ENCODE peak calls at places on chromosomes 3 and 15, in seven cellular contexts. H is K562, L is PC-3, V is IMR-90, F is stomach, B is hepatocyte, D is heart left ventricle. N is an unnamed sample.

GRCh38 chr3:119375510-119375909 is 81.3 kb downstream of the ARHGAP31 start:
- DNase-seq in H (no peak), L (no peak), V (no peak), F (no peak), B (no peak), D (no peak), N (no peak)

GRCh38 chr15:57114070-57114469 is 195.6 kb downstream of the TCF12 start:
- DNase-seq in H (no peak), L (peak; percentile 21), V (peak; percentile 58), F (no peak), B (no peak), D (no peak), N (no peak)

GRCh38 chr15:74787251-74788041 is 5.6 kb downstream of the CSK start:
- DNase-seq in H (peak; percentile 41), L (no peak), V (peak; percentile 71), F (peak; percentile 72), B (peak; percentile 70), D (peak; percentile 85), N (peak; percentile 91)

GRCh38 chr15:69807752-69808151 is 290.0 kb downstream of the TLE3 start:
- DNase-seq in H (no peak), L (peak; percentile 77), V (peak; percentile 54), F (no peak), B (peak; percentile 23), D (no peak), N (no peak)

GRCh38 chr15:56744701-56745683 is 11.7 kb upstream of the ZNF280D start:
- DNase-seq in H (no peak), L (no peak), V (peak; percentile 21), F (no peak), B (no peak), D (no peak), N (no peak)

GRCh38 chr3:170714151-170714550 is 128.3 kb upstream of the SLC7A14 start:
- DNase-seq in H (no peak), L (peak; percentile 80), V (peak; percentile 82), F (no peak), B (no peak), D (no peak), N (no peak)

GRCh38 chr3:61612211-61612995 is 51.0 kb downstream of the PTPRG start:
- DNase-seq in H (no peak), L (no peak), V (peak; percentile 43), F (no peak), B (no peak), D (no peak), N (no peak)

GRCh38 chr3:173688216-173688842 is 290.8 kb downstream of the NLGN1 start:
- DNase-seq in H (no peak), L (no peak), V (peak; percentile 24), F (no peak), B (no peak), D (no peak), N (no peak)

GRCh38 chr15:64247906-64248541 is 85.2 kb upstream of the PPIB start:
- DNase-seq in H (peak; percentile 45), L (peak; percentile 87), V (peak; percentile 90), F (no peak), B (peak; percentile 79), D (no peak), N (no peak)

GRCh38 chr3:153285194-153285641 is 123.2 kb downstream of the RAP2B start:
- DNase-seq in H (no peak), L (peak; percentile 35), V (peak; percentile 34), F (no peak), B (peak; percentile 28), D (no peak), N (no peak)

GRCh38 chr15:93974804-93975481 is 256.4 kb upstream of the MCTP2 start:
- DNase-seq in H (no peak), L (peak; percentile 48), V (peak; percentile 5), F (no peak), B (peak; percentile 81), D (no peak), N (no peak)

GRCh38 chr3:149713730-149714654 is 38.3 kb downstream of the COMMD2 start:
- DNase-seq in H (no peak), L (no peak), V (no peak), F (no peak), B (no peak), D (no peak), N (no peak)
- TF ChIP-seq CTCF in H (no peak), L (no peak), V (no peak), F (no peak), B (no peak), D (no peak), N (no peak)

GRCh38 chr3:148146241-148146640 is 551.5 kb upstream of the AGTR1 start:
- DNase-seq in H (no peak), L (no peak), V (no peak), F (no peak), B (no peak), D (no peak), N (no peak)
- H3K4me3 ChIP-seq in H (no peak overlapping the region), L (no peak overlapping the region), V (no peak overlapping the region), F (no peak overlapping the region), B (no peak overlapping the region), D (no peak overlapping the region), N (no peak overlapping the region)

GRCh38 chr3:189121088-189121487 is 50.7 kb upstream of the TPRG1 start:
- DNase-seq in H (no peak), L (no peak), V (no peak), F (no peak), B (no peak), D (no peak), N (no peak)
- H3K27ac ChIP-seq in H (no peak overlapping the region), L (no peak overlapping the region), V (no peak overlapping the region), F (peak overlapping the region; percentile 62), B (no peak overlapping the region), D (peak overlapping the region; percentile 72), N (peak overlapping the region; percentile 55)

DNA sequence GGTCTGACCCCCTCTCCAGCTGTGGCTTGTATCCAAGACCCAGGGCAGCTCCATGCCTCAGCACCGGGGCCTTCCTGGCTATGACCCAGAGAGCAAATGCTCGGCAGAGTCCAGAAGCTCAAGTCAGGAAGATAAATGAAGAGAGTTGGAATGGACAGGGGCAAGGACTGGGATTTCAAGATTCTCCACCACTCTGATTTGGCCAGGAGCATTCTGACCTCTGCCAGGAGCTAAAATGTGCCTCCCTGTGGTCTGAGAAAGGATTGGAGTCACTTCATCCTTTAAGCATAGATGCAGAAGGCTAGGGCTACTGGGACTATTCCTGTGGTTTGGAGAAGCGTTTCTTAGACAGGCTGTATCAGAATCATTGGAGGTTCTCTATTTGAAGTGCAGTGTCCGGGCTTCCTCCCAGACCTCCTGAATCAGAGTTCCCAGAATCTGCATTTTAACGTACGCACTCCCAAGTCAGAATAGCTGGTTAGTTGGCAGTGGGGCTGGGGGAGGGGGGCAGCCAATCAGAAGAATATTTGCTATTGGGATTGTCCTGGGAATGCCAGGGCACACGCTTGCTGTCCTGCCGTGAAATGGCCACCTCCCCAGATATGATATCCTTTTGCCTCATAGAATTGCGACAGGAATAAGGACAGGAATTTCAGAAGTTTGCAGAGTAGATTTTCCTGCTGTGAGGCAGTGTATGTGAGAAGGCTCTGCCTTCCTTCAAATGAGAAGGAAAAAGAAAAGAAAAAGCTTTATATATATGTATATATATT is 57.4 kb downstream of the HRH1 start:
- DNase-seq in H (no peak), L (no peak), V (peak; percentile 46), F (peak; percentile 18), B (no peak), D (no peak), N (no peak)
- TF ChIP-seq CTCF in H (no peak), L (peak; percentile 20), V (peak; percentile 34), F (no peak), B (peak; percentile 7), D (no peak), N (no peak)

GRCh38 chr3:122640437-122640999 is 40.1 kb upstream of the PARP14 start:
- DNase-seq in H (no peak), L (no peak), V (no peak), F (no peak), B (no peak), D (no peak), N (no peak)
- H3K4me3 ChIP-seq in H (no peak overlapping the region), L (no peak overlapping the region), V (no peak overlapping the region), F (no peak overlapping the region), B (no peak overlapping the region), D (no peak overlapping the region), N (no peak overlapping the region)

GRCh38 chr15:100918034-100918689 is 995 bp upstream of the LRRK1 start:
- DNase-seq in H (peak; percentile 77), L (peak; percentile 89), V (peak; percentile 62), F (peak; percentile 83), B (peak; percentile 89), D (peak; percentile 89), N (peak; percentile 93)
- H3K27ac ChIP-seq in H (no peak overlapping the region), L (peak overlapping the region; percentile 76), V (no peak overlapping the region), F (peak overlapping the region; percentile 86), B (peak overlapping the region; percentile 31), D (no peak overlapping the region), N (peak overlapping the region; percentile 83)

GRCh38 chr3:167918686-167919085 is 177.0 kb downstream of the GOLIM4 start:
- DNase-seq in H (no peak), L (no peak), V (no peak), F (no peak), B (no peak), D (no peak), N (no peak)

GRCh38 chr3:167908745-167909442 is 173.4 kb downstream of the SERPINI1 start:
- DNase-seq in H (no peak), L (no peak), V (no peak), F (no peak), B (peak; percentile 17), D (no peak), N (no peak)

GRCh38 chr3:167909443-167910287 is 174.1 kb downstream of the SERPINI1 start:
- DNase-seq in H (no peak), L (no peak), V (no peak), F (no peak), B (no peak), D (no peak), N (no peak)

GRCh38 chr3:167917969-167918368 is 177.8 kb downstream of the GOLIM4 start:
- DNase-seq in H (no peak), L (no peak), V (no peak), F (no peak), B (no peak), D (no peak), N (no peak)

GRCh38 chr3:167913218-167913902 is 177.8 kb downstream of the SERPINI1 start:
- DNase-seq in H (no peak), L (peak; percentile 46), V (peak; percentile 3), F (no peak), B (peak; percentile 25), D (no peak), N (no peak)
- TF ChIP-seq CTCF in H (no peak), L (peak; percentile 31), V (no peak), F (no peak), B (no peak), D (no peak), N (peak; percentile 11)

GRCh38 chr15:29821416-29822099 is 710 bp downstream of the TJP1 start:
- DNase-seq in H (peak; percentile 67), L (peak; percentile 84), V (peak; percentile 85), F (peak; percentile 84), B (peak; percentile 92), D (peak; percentile 79), N (peak; percentile 85)
- H3K4me3 ChIP-seq in H (peak overlapping the region; percentile 76), L (peak overlapping the region; percentile 95), V (peak overlapping the region; percentile 95), F (peak overlapping the region; percentile 67), B (peak overlapping the region; percentile 84), D (peak overlapping the region; percentile 84), N (peak overlapping the region; percentile 65)

N was measured in upper lobe of right lung.